ENCODE peak calls at places on chromosomes 13 and 19, in five cellular contexts. K is Calu3; H is posterior cingulate gyrus; Q is HEK293T; P is stimulated activated CD4-positive, alpha-beta T cell treated with anti-CD3 and anti-CD28 coated beads, Interleukin-1b, Interleukin-23, amount 100 ng/mL, for 24 hours. S is an unnamed sample.

GRCh38 chr13:99395436-99395835 is 88.2 kb upstream of the GPR183 start:
- DNase-seq in Q (no peak), P (no peak), H (no peak), K (no peak), S (no peak)

GRCh38 chr13:75255653-75256052 is 226.3 kb downstream of the TBC1D4 start:
- DNase-seq in P (no peak), H (no peak), Q (no peak), K (no peak), S (no peak)

GRCh38 chr13:36601186-36601585 is 72.6 kb upstream of the SERTM1 start:
- DNase-seq in H (no peak), P (no peak), K (no peak), Q (no peak), S (no peak)

GRCh38 chr13:43475135-43475534 is 311.6 kb downstream of the ENOX1 start:
- DNase-seq in Q (no peak), K (no peak), H (no peak), P (no peak), S (no peak)

GRCh38 chr19:42032428-42032827 is 37.6 kb downstream of the GRIK5 start:
- DNase-seq in K (peak), P (no peak), Q (peak), H (no peak), S (peak)

GRCh38 chr13:93226623-93227279 is at the start of gene GPC6:
- DNase-seq in Q (peak), P (no peak), H (peak), K (no peak), S (peak)

GRCh38 chr19:55018216-55018615 is 19.8 kb downstream of the GP6 start:
- DNase-seq in P (no peak), Q (no peak), K (no peak), H (no peak), S (no peak)

GRCh38 chr13:108560092-108560491 is 69.3 kb upstream of the MYO16 start:
- DNase-seq in K (no peak), Q (no peak), H (no peak), P (no peak), S (no peak)

GRCh38 chr13:41546372-41547252 is 89.3 kb downstream of the RGCC start:
- DNase-seq in H (no peak), K (no peak), Q (no peak), P (no peak), S (no peak)

GRCh38 chr13:48563611-48564010 is 30.7 kb upstream of the RCBTB2 start:
- DNase-seq in P (no peak), K (no peak), H (no peak), Q (no peak), S (no peak)

GRCh38 chr13:73653688-73654087 is 480.5 kb downstream of the KLF12 start:
- DNase-seq in K (no peak), P (no peak), H (no peak), Q (no peak), S (no peak)

GRCh38 chr13:110877737-110878136 is 37.1 kb downstream of the ANKRD10 start:
- DNase-seq in P (no peak), K (no peak), H (no peak), Q (no peak), S (no peak)

GRCh38 chr13:100825551-100825950 is 151.0 kb upstream of the TMTC4 start:
- DNase-seq in H (no peak), P (no peak), Q (no peak), K (no peak), S (no peak)

GRCh38 chr13:73677041-73677589 is 457.1 kb downstream of the KLF12 start:
- DNase-seq in H (no peak), Q (no peak), K (peak), P (no peak), S (no peak)

GRCh38 chr13:67369895-67370660 is 139.9 kb upstream of the PCDH9 start:
- DNase-seq in K (no peak), H (no peak), Q (no peak), P (no peak), S (no peak)

GRCh38 chr13:25175431-25175830 is 3.3 kb upstream of the AMER2 start:
- DNase-seq in P (no peak), H (no peak), K (no peak), Q (no peak), S (no peak)

GRCh38 chr19:52069653-52070052 is 21.0 kb upstream of the ZNF432 start:
- DNase-seq in P (no peak), K (no peak), Q (no peak), H (no peak), S (no peak)

GRCh38 chr13:22201395-22201794 is 530.5 kb downstream of the FGF9 start:
- DNase-seq in K (no peak), H (no peak), Q (no peak), P (no peak), S (no peak)

GRCh38 chr19:44582581-44583265 is 30.6 kb upstream of the IGSF23 start:
- DNase-seq in Q (peak), K (peak), P (peak), H (no peak), S (no peak)

GRCh38 chr19:16098821-16099220 is 12.9 kb upstream of the RAB8A start:
- DNase-seq in H (no peak), P (no peak), Q (no peak), K (no peak), S (no peak)

GRCh38 chr13:62119739-62120700 is 704.4 kb upstream of the PCDH20 start:
- DNase-seq in Q (peak), H (no peak), P (no peak), K (no peak), S (no peak)

GRCh38 chr13:71695662-71696061 is 171.3 kb downstream of the DACH1 start:
- DNase-seq in K (no peak), P (no peak), H (no peak), Q (no peak), S (no peak)

GRCh38 chr13:114151031-114151430 is 18.6 kb upstream of the RASA3 start:
- DNase-seq in P (no peak), H (no peak), K (no peak), Q (no peak), S (no peak)

GRCh38 chr13:73235385-73235784 is 176.6 kb downstream of the KLF5 start:
- DNase-seq in Q (no peak), P (no peak), K (no peak), H (peak), S (no peak)

GRCh38 chr13:106721599-106721998 is 153.7 kb upstream of the ARGLU1 start:
- DNase-seq in Q (no peak), P (no peak), H (no peak), K (no peak), S (no peak)

GRCh38 chr13:41458939-41459753 is 1.8 kb downstream of the RGCC start:
- DNase-seq in H (peak), K (peak), Q (peak), P (peak), S (no peak)

GRCh38 chr13:50152655-50153309 is 137.5 kb downstream of the KCNRG start:
- DNase-seq in P (no peak), H (no peak), K (no peak), Q (no peak), S (no peak)

GRCh38 chr13:84648069-84648640 is 765.9 kb upstream of the SLITRK1 start:
- DNase-seq in H (no peak), Q (no peak), K (no peak), P (no peak), S (no peak)

GRCh38 chr13:23500858-23501257 is 67.4 kb upstream of the SACS start:
- DNase-seq in Q (no peak), H (no peak), K (no peak), P (no peak), S (no peak)

GRCh38 chr13:114070098-114070799 is 62.2 kb downstream of the RASA3 start:
- DNase-seq in Q (no peak), P (no peak), K (no peak), H (no peak), S (no peak)

GRCh38 chr19:39007096-39007495 is 25.3 kb downstream of the FBXO27 start:
- DNase-seq in P (no peak), K (no peak), H (no peak), Q (no peak), S (no peak)

GRCh38 chr13:77291779-77292178 is 35.1 kb downstream of the MYCBP2 start:
- DNase-seq in H (no peak), P (no peak), Q (no peak), K (no peak), S (no peak)

S was measured in NCI-H187 treated with DMSO at 0.1 percent for 48 hours.